ENCODE peak calls at places on chromosomes 11 and 22, in six cellular contexts. K is prostate gland, O is AG04449, N is right lobe of liver, Y is glutamatergic neuron, X is osteocyte. I is an unnamed sample.

GRCh38 chr22:44452531-44453420 is 45.3 kb downstream of the RTL6 start:
- DNase-seq in O (no peak), Y (no peak), N (peak), X (peak), K (no peak), I (no peak)

GRCh38 chr22:46935506-46936377 is 173.3 kb downstream of the TBC1D22A start:
- DNase-seq in N (peak), K (peak), Y (no peak), O (no peak), X (peak), I (no peak)

GRCh38 chr11:3799883-3800282 is 2.5 kb upstream of the NUP98 start:
- DNase-seq in K (no peak), X (no peak), O (no peak), Y (no peak), N (no peak), I (no peak)

GRCh38 chr11:35013514-35014191 is 97.2 kb downstream of the PDHX start:
- DNase-seq in Y (no peak), X (no peak), O (no peak), N (no peak), K (no peak), I (no peak)

GRCh38 chr11:102320166-102320565 is 2.9 kb downstream of the BIRC3 start:
- DNase-seq in N (no peak), Y (no peak), O (no peak), K (no peak), X (no peak), I (no peak)

GRCh38 chr22:46537221-46537945 is at the start of gene CELSR1:
- DNase-seq in Y (no peak), N (no peak), O (no peak), X (no peak), K (peak), I (no peak)

GRCh38 chr11:47916361-47916841 is 64.0 kb upstream of the PTPRJ start:
- DNase-seq in K (peak), O (no peak), N (no peak), X (no peak), Y (no peak), I (no peak)

GRCh38 chr11:70381350-70381749 is 17.0 kb upstream of the CTTN start:
- DNase-seq in O (no peak), K (no peak), X (no peak), N (no peak), Y (no peak), I (no peak)

GRCh38 chr22:33723915-33724314 is 196.4 kb downstream of the LARGE1 start:
- DNase-seq in X (no peak), N (no peak), Y (no peak), O (no peak), K (no peak), I (no peak)

GRCh38 chr11:96357794-96358193 is 14.8 kb upstream of the MAML2 start:
- DNase-seq in O (no peak), X (no peak), N (no peak), Y (no peak), K (no peak), I (no peak)

GRCh38 chr11:10540546-10540914 is 457 bp downstream of the RNF141 start:
- DNase-seq in N (peak), O (no peak), X (no peak), Y (no peak), K (peak), I (no peak)

GRCh38 chr11:47177229-47177845 is 658 bp upstream of the ARFGAP2 start:
- DNase-seq in K (peak), X (no peak), O (no peak), Y (no peak), N (peak), I (peak)

GRCh38 chr11:61495801-61496601 is 12.5 kb upstream of the LRRC10B start:
- DNase-seq in K (no peak), O (no peak), X (no peak), Y (peak), N (no peak), I (no peak)

GRCh38 chr11:117604349-117604995 is 192.5 kb downstream of the DSCAML1 start:
- DNase-seq in K (no peak), X (no peak), Y (no peak), O (no peak), N (no peak), I (peak)

GRCh38 chr11:132855516-132855915 is 676.8 kb downstream of the OPCML start:
- DNase-seq in O (no peak), X (no peak), K (no peak), Y (no peak), N (no peak), I (no peak)

GRCh38 chr11:47538741-47539575 is 14.0 kb downstream of the CELF1 start:
- DNase-seq in K (no peak), O (no peak), X (no peak), N (no peak), Y (no peak), I (no peak)

GRCh38 chr11:95688501-95689222 is 100.9 kb downstream of the FAM76B start:
- DNase-seq in N (no peak), O (no peak), K (no peak), Y (no peak), X (no peak), I (no peak)

GRCh38 chr11:128882451-128882850 is 8.7 kb upstream of the KCNJ5 start:
- DNase-seq in O (no peak), Y (no peak), X (no peak), K (no peak), N (no peak), I (no peak)

GRCh38 chr11:128878455-128878854 is 11.4 kb upstream of the KCNJ1 start:
- DNase-seq in N (no peak), O (no peak), X (no peak), Y (no peak), K (no peak), I (no peak)

GRCh38 chr11:128879817-128880216 is 11.3 kb upstream of the KCNJ5 start:
- DNase-seq in O (no peak), X (no peak), Y (no peak), N (no peak), K (no peak), I (no peak)

GRCh38 chr11:128884054-128884453 is 7.1 kb upstream of the KCNJ5 start:
- DNase-seq in N (no peak), X (no peak), O (no peak), Y (no peak), K (no peak), I (no peak)

DNA sequence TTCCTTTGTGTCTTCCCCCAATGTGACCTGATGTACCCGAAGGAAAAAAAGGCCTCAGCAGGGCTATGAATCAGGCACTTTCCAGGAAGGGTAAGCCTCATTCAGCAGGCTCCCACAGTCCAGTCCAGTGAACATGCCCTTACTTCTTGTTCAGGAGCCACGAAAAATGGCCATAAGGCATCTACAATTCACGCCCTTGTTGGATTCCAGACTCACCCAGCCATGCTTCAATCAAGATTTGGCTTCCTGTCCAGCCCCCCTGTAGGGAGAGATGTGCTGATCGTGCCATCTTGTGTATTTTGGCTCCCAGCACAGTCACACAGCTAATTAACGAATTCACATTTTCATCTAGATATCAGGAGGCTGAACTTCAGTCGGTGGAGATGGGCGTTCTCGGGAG is 9.9 kb upstream of the KCNJ5 start:
- DNase-seq in X (no peak), K (no peak), Y (no peak), O (no peak), N (no peak), I (no peak)
- TF ChIP-seq CTCF in X (no peak), K (no peak), Y (no peak), O (no peak), N (no peak), I (no peak)

GRCh38 chr11:20310137-20310536 is 53.4 kb upstream of the HTATIP2 start:
- DNase-seq in Y (no peak), N (no peak), X (no peak), K (no peak), O (no peak), I (no peak)

GRCh38 chr11:20310596-20311394 is 52.7 kb upstream of the HTATIP2 start:
- DNase-seq in N (no peak), O (no peak), X (no peak), Y (no peak), K (no peak), I (no peak)

GRCh38 chr11:20311444-20311843 is 52.1 kb upstream of the HTATIP2 start:
- DNase-seq in O (no peak), Y (no peak), K (no peak), N (no peak), X (no peak), I (no peak)

GRCh38 chr11:20309626-20310025 is 53.9 kb upstream of the HTATIP2 start:
- DNase-seq in O (no peak), X (no peak), Y (no peak), N (no peak), K (no peak), I (no peak)

GRCh38 chr11:20308601-20309000 is 54.9 kb upstream of the HTATIP2 start:
- DNase-seq in N (no peak), X (no peak), Y (no peak), K (no peak), O (no peak), I (no peak)
- TF ChIP-seq CTCF in N (no peak), X (no peak), Y (no peak), K (no peak), O (no peak), I (no peak)

GRCh38 chr11:66335531-66336233 is 552 bp downstream of the RIN1 start:
- DNase-seq in K (no peak), O (no peak), Y (no peak), X (peak), N (no peak), I (no peak)

GRCh38 chr11:66339163-66339675 is 3.0 kb upstream of the RIN1 start:
- DNase-seq in N (no peak), X (no peak), O (no peak), Y (no peak), K (no peak), I (no peak)

GRCh38 chr11:66338276-66339162 is 2.3 kb upstream of the RIN1 start:
- DNase-seq in Y (no peak), X (no peak), K (no peak), O (no peak), N (no peak), I (no peak)

GRCh38 chr11:66336234-66337102 is at the start of gene RIN1:
- DNase-seq in O (peak), K (no peak), Y (peak), N (no peak), X (peak), I (peak)

DNA sequence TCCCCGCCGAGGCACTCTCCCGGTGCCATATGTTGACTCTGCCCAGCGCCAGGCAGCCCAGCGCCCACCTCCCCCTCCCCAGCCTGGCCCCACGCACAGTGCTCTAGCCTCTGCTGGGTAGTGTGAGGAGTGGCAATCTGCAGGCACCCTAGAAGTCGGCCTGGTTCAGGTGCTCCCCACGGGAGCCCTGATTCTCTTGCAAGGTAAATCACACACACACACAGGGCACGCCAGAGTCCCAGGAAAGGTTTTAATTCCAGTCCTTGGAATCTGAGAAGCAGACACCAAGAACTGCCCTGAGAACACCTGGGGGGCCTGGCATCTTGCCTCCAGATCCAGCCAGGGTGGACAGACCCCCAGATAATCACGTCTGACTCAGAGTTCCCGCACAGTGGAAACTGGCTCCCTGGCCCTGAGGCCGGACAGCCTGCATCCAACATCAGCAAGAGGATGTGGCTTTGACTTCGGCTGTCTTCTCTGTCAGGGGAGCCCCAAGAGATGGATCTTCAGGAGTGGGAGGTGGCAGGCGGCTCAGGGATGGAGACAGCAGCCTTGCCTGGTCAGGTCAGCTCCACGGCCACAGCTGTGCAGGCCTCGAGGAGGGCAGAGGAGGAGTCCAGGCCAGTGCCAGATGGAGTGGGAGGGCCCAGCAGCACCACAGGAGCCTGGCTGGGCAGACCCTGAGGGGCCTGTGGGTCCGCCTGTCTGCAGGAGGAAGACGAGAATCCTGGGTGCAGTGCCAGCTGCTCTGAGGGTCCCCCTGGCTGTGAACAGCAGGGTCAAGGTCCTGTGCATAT is 1.1 kb upstream of the RIN1 start:
- DNase-seq in Y (peak), O (no peak), N (no peak), K (no peak), X (peak), I (no peak)
- TF ChIP-seq CTCF in Y (no peak), O (no peak), N (no peak), K (no peak), X (peak), I (no peak)

GRCh38 chr11:103894673-103895072 is 141.8 kb upstream of the DDI1 start:
- DNase-seq in N (no peak), O (no peak), X (no peak), K (no peak), Y (no peak), I (no peak)
- TF ChIP-seq CTCF in N (no peak), O (no peak), X (no peak), K (no peak), Y (no peak), I (no peak)

DNA sequence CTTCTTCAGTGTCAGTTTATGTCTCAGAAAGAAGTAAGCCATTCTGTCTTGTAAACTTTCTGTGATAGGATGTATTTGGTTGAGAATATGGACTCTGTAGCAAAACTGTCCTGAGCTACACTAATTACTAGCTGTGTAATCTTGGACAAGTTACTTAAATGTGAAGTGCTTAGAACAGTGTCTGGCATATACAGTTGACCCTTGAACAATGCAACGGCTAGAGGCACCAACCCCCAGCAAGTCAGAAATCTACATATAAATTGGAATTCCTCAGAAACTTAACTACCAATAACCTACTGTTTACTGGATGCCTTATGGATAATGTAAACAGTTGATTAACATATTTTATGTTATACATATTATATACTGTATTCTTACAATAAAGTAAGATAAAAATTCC is 68.7 kb upstream of the GRK2 start:
- DNase-seq in O (no peak), X (no peak), N (no peak), K (no peak), Y (no peak), I (no peak)
- TF ChIP-seq CTCF in O (no peak), X (no peak), N (no peak), K (no peak), Y (no peak), I (no peak)